ENCODE peak calls at places on chromosomes 6 and 20, in eight cellular contexts. F, U, H, L, Q, S, A and M are unnamed samples.

GRCh38 chr6:148825492-148825891 is 78.7 kb downstream of the UST start:
- DNase-seq in F (no peak), U (no peak), H (no peak), L (no peak), Q (no peak), S (no peak), A (no peak), M (no peak)

GRCh38 chr20:24033151-24033550 is 44.6 kb upstream of the GGTLC1 start:
- DNase-seq in F (no peak), U (no peak), H (peak), L (no peak), Q (no peak), S (no peak), A (no peak), M (no peak)

GRCh38 chr6:29892696-29893095 is 49.6 kb upstream of the HLA-A start:
- DNase-seq in F (no peak), U (no peak), H (no peak), L (no peak), Q (no peak), S (no peak), A (no peak), M (no peak)

GRCh38 chr20:62513991-62514390 is 38.2 kb upstream of the GATA5 start:
- DNase-seq in F (no peak), U (no peak), H (no peak), L (no peak), Q (no peak), S (no peak), A (no peak), M (no peak)

GRCh38 chr6:37202788-37203491 is 33.0 kb downstream of the PIM1 start:
- DNase-seq in F (no peak), U (no peak), H (peak), L (peak), Q (no peak), S (no peak), A (no peak), M (no peak)

GRCh38 chr6:14661188-14661587 is 543.6 kb downstream of the CD83 start:
- DNase-seq in F (no peak), U (no peak), H (peak), L (peak), Q (peak), S (peak), A (no peak), M (no peak)

GRCh38 chr20:40547492-40548129 is 141.4 kb downstream of the MAFB start:
- DNase-seq in F (no peak), U (no peak), H (no peak), L (no peak), Q (no peak), S (no peak), A (peak), M (no peak)

GRCh38 chr20:62792182-62792939 is 3.9 kb upstream of the MRGBP start:
- DNase-seq in F (peak), U (no peak), H (no peak), L (no peak), Q (no peak), S (no peak), A (peak), M (no peak)

GRCh38 chr6:44004136-44004535 is 123.1 kb downstream of the MRPL14 start:
- DNase-seq in F (no peak), U (no peak), H (no peak), L (no peak), Q (no peak), S (no peak), A (no peak), M (no peak)

GRCh38 chr20:46767127-46767761 is 57.8 kb downstream of the SLC2A10 start:
- DNase-seq in F (peak), U (peak), H (peak), L (peak), Q (peak), S (no peak), A (no peak), M (peak)

GRCh38 chr6:137203256-137203655 is 15.9 kb downstream of the IFNGR1 start:
- DNase-seq in F (no peak), U (no peak), H (no peak), L (no peak), Q (no peak), S (no peak), A (no peak), M (no peak)

GRCh38 chr6:52526634-52527033 is 50.2 kb downstream of the TRAM2 start:
- DNase-seq in F (no peak), U (no peak), H (no peak), L (no peak), Q (no peak), S (no peak), A (no peak), M (no peak)

GRCh38 chr20:14673164-14673563 is 335.8 kb upstream of the FLRT3 start:
- DNase-seq in F (no peak), U (peak), H (no peak), L (no peak), Q (no peak), S (no peak), A (no peak), M (no peak)

GRCh38 chr6:29653452-29654038 is 3.3 kb upstream of the MOG start:
- DNase-seq in F (peak), U (no peak), H (peak), L (peak), Q (peak), S (peak), A (peak), M (peak)

GRCh38 chr6:144215402-144215931 is 65.2 kb downstream of the STX11 start:
- DNase-seq in F (no peak), U (no peak), H (peak), L (peak), Q (peak), S (no peak), A (no peak), M (no peak)

GRCh38 chr6:159727717-159728440 is 573 bp downstream of the WTAP start:
- DNase-seq in F (peak), U (peak), H (peak), L (peak), Q (peak), S (peak), A (peak), M (no peak)

GRCh38 chr20:43536817-43537440 is 21.9 kb upstream of the SGK2 start:
- DNase-seq in F (no peak), U (peak), H (no peak), L (no peak), Q (no peak), S (no peak), A (no peak), M (no peak)

GRCh38 chr6:120363429-120363828 is 970.9 kb downstream of the TBC1D32 start:
- DNase-seq in F (no peak), U (peak), H (no peak), L (no peak), Q (no peak), S (no peak), A (no peak), M (peak)

GRCh38 chr6:137969874-137970273 is 102.8 kb downstream of the TNFAIP3 start:
- DNase-seq in F (no peak), U (no peak), H (no peak), L (no peak), Q (no peak), S (no peak), A (no peak), M (no peak)

GRCh38 chr6:33595001-33595846 is 15.1 kb upstream of the BAK1 start:
- DNase-seq in F (peak), U (no peak), H (no peak), L (no peak), Q (no peak), S (no peak), A (no peak), M (peak)

GRCh38 chr6:33540768-33541167 is 39.3 kb downstream of the BAK1 start:
- DNase-seq in F (no peak), U (no peak), H (no peak), L (no peak), Q (no peak), S (no peak), A (no peak), M (no peak)

GRCh38 chr20:45373353-45374100 is 4.6 kb downstream of the TP53TG5 start:
- DNase-seq in F (peak), U (peak), H (peak), L (peak), Q (peak), S (peak), A (peak), M (peak)

GRCh38 chr20:4817230-4817671 is 95.5 kb downstream of the PRND start:
- DNase-seq in F (peak), U (no peak), H (no peak), L (no peak), Q (no peak), S (no peak), A (no peak), M (no peak)

GRCh38 chr6:34386316-34387137 is 5.9 kb downstream of the NUDT3 start:
- DNase-seq in F (no peak), U (no peak), H (no peak), L (no peak), Q (no peak), S (no peak), A (peak), M (no peak)

GRCh38 chr6:1464796-1465348 is 75.5 kb downstream of the FOXF2 start:
- DNase-seq in F (no peak), U (no peak), H (no peak), L (no peak), Q (no peak), S (no peak), A (no peak), M (no peak)

GRCh38 chr6:10347561-10348327 is 67.1 kb downstream of the TFAP2A start:
- DNase-seq in F (peak), U (no peak), H (no peak), L (no peak), Q (no peak), S (no peak), A (no peak), M (no peak)

GRCh38 chr6:43621078-43621835 is 7.8 kb downstream of the GTPBP2 start:
- DNase-seq in F (no peak), U (no peak), H (no peak), L (no peak), Q (no peak), S (no peak), A (no peak), M (no peak)

GRCh38 chr6:30881987-30882763 is 2.1 kb upstream of the DDR1 start:
- DNase-seq in F (no peak), U (peak), H (no peak), L (no peak), Q (peak), S (no peak), A (peak), M (peak)

GRCh38 chr6:135600086-135600702 is 102.7 kb upstream of the AHI1 start:
- DNase-seq in F (no peak), U (no peak), H (no peak), L (no peak), Q (no peak), S (no peak), A (no peak), M (no peak)

GRCh38 chr20:62991196-62991807 is 15.5 kb downstream of the BHLHE23 start:
- DNase-seq in F (no peak), U (no peak), H (no peak), L (no peak), Q (no peak), S (no peak), A (no peak), M (no peak)

GRCh38 chr6:146892613-146893401 is 294.0 kb downstream of the ADGB start:
- DNase-seq in F (peak), U (no peak), H (no peak), L (peak), Q (no peak), S (peak), A (peak), M (no peak)

GRCh38 chr6:112626468-112627082 is 279.4 kb downstream of the RFPL4B start:
- DNase-seq in F (peak), U (no peak), H (no peak), L (no peak), Q (no peak), S (no peak), A (peak), M (no peak)

GRCh38 chr6:4931530-4932505 is 72.0 kb downstream of the RPP40 start:
- DNase-seq in F (no peak), U (peak), H (no peak), L (no peak), Q (no peak), S (no peak), A (no peak), M (peak)